ENCODE peak calls at places on chromosome 18, in seven cellular contexts. M, H, Q, F, C, S and E are unnamed samples.

GRCh38 chr18:63046375-63046774 is 273.2 kb downstream of the BCL2 start:
- DNase-seq in M (no peak), H (no peak), Q (no peak), F (no peak), C (no peak), S (no peak), E (no peak)

GRCh38 chr18:73684651-73685050 is 463.0 kb downstream of the FBXO15 start:
- DNase-seq in M (no peak), H (no peak), Q (no peak), F (no peak), C (no peak), S (no peak), E (no peak)

GRCh38 chr18:36153203-36153602 is 23.5 kb downstream of the ELP2 start:
- DNase-seq in M (no peak), H (peak; percentile 72), Q (no peak), F (no peak), C (peak; percentile 32), S (no peak), E (peak; percentile 77)

GRCh38 chr18:75219684-75220083 is 9.1 kb downstream of the TSHZ1 start:
- DNase-seq in M (no peak), H (no peak), Q (no peak), F (no peak), C (no peak), S (no peak), E (no peak)

GRCh38 chr18:8443505-8443904 is 165.7 kb upstream of the RAB12 start:
- DNase-seq in M (no peak), H (no peak), Q (no peak), F (no peak), C (no peak), S (no peak), E (no peak)

GRCh38 chr18:55047546-55047945 is 88.3 kb upstream of the CCDC68 start:
- DNase-seq in M (no peak), H (no peak), Q (no peak), F (no peak), C (no peak), S (no peak), E (no peak)

GRCh38 chr18:79058007-79058406 is 11.2 kb upstream of the ATP9B start:
- DNase-seq in M (no peak), H (no peak), Q (peak; percentile 52), F (no peak), C (no peak), S (no peak), E (no peak)

GRCh38 chr18:43596106-43596712 is 318.9 kb upstream of the SYT4 start:
- DNase-seq in M (no peak), H (no peak), Q (peak; percentile 40), F (no peak), C (no peak), S (no peak), E (no peak)

GRCh38 chr18:471701-472100 is 28.8 kb downstream of the COLEC12 start:
- DNase-seq in M (no peak), H (no peak), Q (no peak), F (no peak), C (no peak), S (no peak), E (no peak)

GRCh38 chr18:23528580-23529472 is 25.5 kb downstream of the RMC1 start:
- DNase-seq in M (no peak), H (peak; percentile 53), Q (no peak), F (no peak), C (no peak), S (no peak), E (no peak)

GRCh38 chr18:25231327-25231691 is 120.7 kb downstream of the ZNF521 start:
- DNase-seq in M (no peak), H (no peak), Q (no peak), F (no peak), C (peak; percentile 60), S (no peak), E (no peak)

GRCh38 chr18:58612239-58613055 is 16.4 kb downstream of the ALPK2 start:
- DNase-seq in M (no peak), H (no peak), Q (no peak), F (no peak), C (no peak), S (no peak), E (no peak)

GRCh38 chr18:3595282-3596273 is 145.6 kb downstream of the TGIF1 start:
- DNase-seq in M (no peak), H (peak; percentile 92), Q (peak; percentile 54), F (no peak), C (peak; percentile 91), S (no peak), E (peak; percentile 90)

GRCh38 chr18:60024857-60025256 is 125.1 kb downstream of the PMAIP1 start:
- DNase-seq in M (no peak), H (no peak), Q (no peak), F (no peak), C (no peak), S (no peak), E (no peak)

GRCh38 chr18:58886864-58887612 is 22.4 kb downstream of the ZNF532 start:
- DNase-seq in M (no peak), H (no peak), Q (no peak), F (no peak), C (no peak), S (no peak), E (no peak)

GRCh38 chr18:10320848-10321247 is 133.6 kb upstream of the APCDD1 start:
- DNase-seq in M (no peak), H (no peak), Q (no peak), F (no peak), C (peak; percentile 34), S (no peak), E (no peak)

GRCh38 chr18:5463390-5463789 is 80.4 kb downstream of the EPB41L3 start:
- DNase-seq in M (no peak), H (no peak), Q (no peak), F (no peak), C (peak; percentile 98), S (no peak), E (peak; percentile 82)